ENCODE peak calls at places on chromosomes 7 and 10, in five cellular contexts. One of them, this sample, is unnamed.
A peak's percentile ranks its signal among the peaks of the same experiment; 100 is the strongest.

GRCh38 chr7:134708692-134709091 is 62.0 kb downstream of the BPGM start:
- DNase-seq in anterior cingulate cortex: no peak
- DNase-seq in T1000: no peak
- DNase-seq in central memory CD4-positive, alpha-beta T cell: no peak
- DNase-seq in progenitor cell of endocrine pancreas: no peak
- DNase-seq in this sample: no peak

GRCh38 chr10:90857635-90858488 is at the start of gene HTR7:
- DNase-seq in T1000: peak; percentile 69
- DNase-seq in central memory CD4-positive, alpha-beta T cell: peak; percentile 62
- DNase-seq in anterior cingulate cortex: peak; percentile 58
- DNase-seq in progenitor cell of endocrine pancreas: peak; percentile 68
- DNase-seq in this sample: no peak

GRCh38 chr7:111049971-111050680 is 40.8 kb upstream of the LRRN3 start:
- DNase-seq in T1000: no peak
- DNase-seq in progenitor cell of endocrine pancreas: no peak
- DNase-seq in central memory CD4-positive, alpha-beta T cell: no peak
- DNase-seq in anterior cingulate cortex: no peak
- DNase-seq in this sample: no peak

GRCh38 chr10:104059364-104059763 is 26.3 kb downstream of the COL17A1 start:
- DNase-seq in central memory CD4-positive, alpha-beta T cell: no peak
- DNase-seq in anterior cingulate cortex: no peak
- DNase-seq in progenitor cell of endocrine pancreas: no peak
- DNase-seq in T1000: no peak
- DNase-seq in this sample: no peak

GRCh38 chr7:95545007-95545615 is 51.2 kb downstream of the PDK4 start:
- DNase-seq in central memory CD4-positive, alpha-beta T cell: no peak
- DNase-seq in progenitor cell of endocrine pancreas: no peak
- DNase-seq in anterior cingulate cortex: peak; percentile 8
- DNase-seq in T1000: no peak
- DNase-seq in this sample: peak; percentile 1

GRCh38 chr10:114291076-114291475 is 52.0 kb downstream of the VWA2 start:
- DNase-seq in anterior cingulate cortex: no peak
- DNase-seq in progenitor cell of endocrine pancreas: no peak
- DNase-seq in central memory CD4-positive, alpha-beta T cell: no peak
- DNase-seq in T1000: no peak
- DNase-seq in this sample: no peak

GRCh38 chr7:143205560-143206293 is 16.1 kb upstream of the TAS2R40 start:
- DNase-seq in anterior cingulate cortex: no peak
- DNase-seq in T1000: no peak
- DNase-seq in progenitor cell of endocrine pancreas: no peak
- DNase-seq in central memory CD4-positive, alpha-beta T cell: peak; percentile 30
- DNase-seq in this sample: no peak

GRCh38 chr7:22190736-22191135 is 166.2 kb downstream of the RAPGEF5 start:
- DNase-seq in T1000: no peak
- DNase-seq in central memory CD4-positive, alpha-beta T cell: no peak
- DNase-seq in progenitor cell of endocrine pancreas: no peak
- DNase-seq in anterior cingulate cortex: no peak
- DNase-seq in this sample: no peak

GRCh38 chr7:32942783-32943653 is 14.2 kb upstream of the FKBP9 start:
- DNase-seq in T1000: peak; percentile 72
- DNase-seq in central memory CD4-positive, alpha-beta T cell: peak; percentile 54
- DNase-seq in anterior cingulate cortex: peak; percentile 82
- DNase-seq in progenitor cell of endocrine pancreas: peak; percentile 70
- DNase-seq in this sample: peak; percentile 23

GRCh38 chr10:101146392-101147251 is 15.5 kb downstream of the TLX1 start:
- DNase-seq in central memory CD4-positive, alpha-beta T cell: no peak
- DNase-seq in anterior cingulate cortex: no peak
- DNase-seq in progenitor cell of endocrine pancreas: no peak
- DNase-seq in T1000: no peak
- DNase-seq in this sample: no peak